ENCODE peak calls at places on chromosomes 12 and 14, in four cellular contexts. X, W, S and R are unnamed samples. For H3K4me1, the result is how much of the 10 kb centered on the place peaks cover.

GRCh38 chr14:78071016-78071549 is 99.1 kb upstream of the NRXN3 start:
- DNase-seq in X (no peak), W (no peak), S (no peak), R (no peak)

GRCh38 chr12:26112703-26113147 is 12.1 kb downstream of the BHLHE41 start:
- DNase-seq in X (no peak), W (no peak), S (no peak), R (no peak)

GRCh38 chr12:121465921-121466799 is 66.2 kb downstream of the RNF34 start:
- DNase-seq in X (no peak), W (no peak), S (peak), R (peak)

GRCh38 chr12:52580496-52580895 is 6.9 kb upstream of the KRT74 start:
- DNase-seq in X (no peak), W (no peak), S (no peak), R (no peak)

GRCh38 chr12:1691123-1692007 is 495 bp downstream of the ADIPOR2 start:
- DNase-seq in X (peak), W (peak), S (no peak), R (no peak)

GRCh38 chr12:12779529-12779928 is 5.9 kb upstream of the APOLD1 start:
- DNase-seq in X (no peak), W (no peak), S (no peak), R (no peak)

GRCh38 chr14:70735043-70735442 is 74.3 kb downstream of the MAP3K9 start:
- DNase-seq in X (no peak), W (no peak), S (no peak), R (no peak)

GRCh38 chr12:103705927-103706326 is 118.9 kb downstream of the STAB2 start:
- DNase-seq in X (no peak), W (no peak), S (no peak), R (no peak)

DNA sequence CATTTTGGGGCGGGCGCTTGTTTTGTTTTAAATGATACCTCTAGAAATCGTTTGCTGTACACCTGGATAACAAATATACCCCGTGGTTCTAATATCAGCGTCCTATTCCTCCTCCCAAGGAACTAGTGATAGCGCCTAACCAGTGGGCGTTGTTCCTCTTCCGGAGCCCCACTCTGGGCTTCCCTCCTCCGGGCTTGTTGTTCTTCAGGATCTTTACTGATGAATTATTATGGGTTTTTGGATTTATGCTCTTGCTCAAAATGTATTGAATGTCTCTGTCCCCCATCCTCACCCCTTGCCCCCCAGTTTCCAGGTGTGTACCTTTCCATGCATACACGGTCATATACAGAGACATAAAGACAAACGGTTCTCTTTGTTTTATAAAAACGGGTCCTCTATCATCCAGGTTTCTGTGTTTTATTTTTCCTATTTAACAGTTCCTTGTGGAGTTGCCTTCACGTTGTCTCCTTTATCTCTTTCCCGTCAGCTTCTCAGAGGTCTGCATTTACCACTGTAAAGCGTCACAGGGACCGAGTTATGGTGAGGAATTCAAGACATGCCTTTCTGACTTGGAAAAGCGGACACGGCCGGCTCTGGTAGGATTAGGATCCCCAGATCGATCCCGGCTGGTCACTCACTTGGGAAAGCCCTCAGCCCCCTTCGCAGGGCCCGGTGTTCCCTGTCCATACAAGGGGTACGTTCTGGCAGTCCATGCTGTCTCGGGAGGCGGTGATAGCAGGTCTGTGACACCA is 655 bp upstream of the PLEKHG3 start:
- DNase-seq in X (no peak), W (peak), S (no peak), R (no peak)
- H3K4me1 ChIP-seq in X (under half), W (under half), S (under half), R (under half)

GRCh38 chr12:24751181-24751580 is 197.7 kb downstream of the BCAT1 start:
- DNase-seq in X (no peak), W (no peak), S (no peak), R (no peak)

GRCh38 chr12:24749171-24749570 is 199.7 kb downstream of the BCAT1 start:
- DNase-seq in X (no peak), W (no peak), S (no peak), R (no peak)

GRCh38 chr12:24750263-24750662 is 198.6 kb downstream of the BCAT1 start:
- DNase-seq in X (no peak), W (no peak), S (no peak), R (no peak)

GRCh38 chr12:24746021-24746671 is 202.8 kb downstream of the BCAT1 start:
- DNase-seq in X (no peak), W (no peak), S (no peak), R (no peak)

GRCh38 chr12:24748326-24748725 is 200.6 kb downstream of the BCAT1 start:
- DNase-seq in X (no peak), W (no peak), S (no peak), R (no peak)
- H3K4me1 ChIP-seq in X (under half), W (under half), S (under half), R (under half)

GRCh38 chr14:96002511-96002884 is 36.7 kb upstream of the C14orf132 start:
- DNase-seq in X (no peak), W (no peak), S (no peak), R (no peak)

GRCh38 chr14:95994593-95994928 is 44.6 kb upstream of the C14orf132 start:
- DNase-seq in X (no peak), W (no peak), S (no peak), R (peak)

GRCh38 chr14:95993768-95994592 is 45.2 kb upstream of the C14orf132 start:
- DNase-seq in X (peak), W (no peak), S (no peak), R (peak)

GRCh38 chr14:96001866-96002510 is 37.2 kb upstream of the C14orf132 start:
- DNase-seq in X (no peak), W (no peak), S (no peak), R (no peak)

DNA sequence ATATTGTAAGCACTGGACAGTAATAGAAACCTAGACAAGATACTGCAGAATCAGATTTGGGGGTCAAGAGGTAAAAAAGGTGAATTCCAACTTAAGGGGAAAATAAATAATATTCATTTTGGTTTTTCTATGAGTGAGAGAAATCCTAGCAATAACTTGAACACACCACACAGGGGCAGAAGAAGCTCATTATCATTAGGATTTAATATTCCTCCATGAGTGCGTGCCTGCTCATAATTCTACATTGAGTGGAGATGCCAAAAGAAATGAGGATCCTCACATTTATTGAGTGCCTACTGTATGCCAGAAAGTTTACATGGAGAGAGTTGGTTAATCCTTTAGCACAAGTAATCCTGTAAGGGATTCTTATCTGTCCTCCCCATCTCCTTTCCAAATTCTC is 40.5 kb upstream of the C14orf132 start:
- DNase-seq in X (no peak), W (no peak), S (no peak), R (no peak)
- H3K4me1 ChIP-seq in X (under half), W (under half), S (under half), R (under half)

DNA sequence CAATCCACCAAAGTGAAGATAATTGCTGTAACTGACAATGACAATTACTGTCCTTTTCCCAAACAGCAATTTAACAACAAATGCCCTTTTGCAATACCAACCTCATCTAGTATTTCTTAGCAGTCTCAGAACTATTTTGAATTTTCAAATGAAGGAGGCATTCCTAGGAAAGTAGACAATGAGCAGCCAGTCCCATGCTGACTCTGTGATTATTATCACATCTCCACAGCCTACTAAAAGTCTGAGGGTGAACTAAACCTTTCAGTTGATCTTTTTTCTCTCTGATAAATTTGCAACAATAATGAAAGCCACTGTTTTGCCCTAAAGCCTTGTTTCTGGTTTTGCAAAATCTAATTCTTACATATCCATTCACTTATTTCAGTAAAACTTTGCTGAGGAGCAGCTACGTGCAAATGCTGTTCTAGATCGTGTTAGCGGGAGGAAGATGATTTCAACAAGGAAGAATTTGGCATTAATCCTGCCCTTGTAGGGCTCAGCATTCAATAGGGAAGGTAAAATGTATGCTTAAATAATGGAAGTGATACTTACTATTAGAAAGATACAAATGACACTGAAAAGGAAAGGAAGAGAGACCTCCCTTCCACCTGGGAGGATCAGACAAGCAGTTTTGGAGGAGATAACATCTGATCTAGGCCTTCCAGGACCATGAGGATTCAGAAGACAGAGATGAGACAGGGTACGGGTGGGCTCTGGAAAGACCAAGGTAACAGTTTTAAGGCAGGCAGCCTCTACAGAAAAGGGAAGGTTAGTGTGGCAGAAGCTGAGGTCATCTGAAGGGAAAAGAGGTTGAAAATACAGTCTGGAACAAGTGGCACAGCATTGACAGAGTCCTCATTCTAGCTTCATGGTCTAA is 47.4 kb downstream of the SLC38A1 start:
- DNase-seq in X (no peak), W (no peak), S (no peak), R (no peak)
- H3K4me1 ChIP-seq in X (half or more), W (half or more), S (under half), R (half or more)

GRCh38 chr12:49345840-49346658 is 639 bp upstream of the DNAJC22 start:
- DNase-seq in X (no peak), W (no peak), S (no peak), R (no peak)
- H3K4me1 ChIP-seq in X (under half), W (half or more), S (under half), R (half or more)